ENCODE peak calls at places on chromosome 15, in nine cellular contexts. K is pancreas; B is hepatocyte; E is HCT116; D is AG04450; I is CD8-positive, alpha-beta T cell; R is RWPE2; J is spleen; H is suprapubic skin. Y is an unnamed sample.

GRCh38 chr15:67458449-67458848 is 62.5 kb upstream of the C15orf61 start:
- DNase-seq in K (no peak), B (no peak), E (no peak), D (no peak), I (no peak), R (no peak), J (no peak), H (no peak), Y (no peak)

GRCh38 chr15:97168704-97169475 is 791.6 kb upstream of the ARRDC4 start:
- DNase-seq in K (no peak), B (no peak), E (no peak), D (no peak), I (no peak), R (no peak), J (no peak), H (no peak), Y (no peak)

GRCh38 chr15:43214592-43215295 is 6.1 kb downstream of the EPB42 start:
- DNase-seq in K (no peak), B (no peak), E (no peak), D (no peak), I (no peak), R (peak), J (no peak), H (peak), Y (no peak)

GRCh38 chr15:31464216-31465082 is 137.8 kb downstream of the KLF13 start:
- DNase-seq in K (no peak), B (no peak), E (no peak), D (no peak), I (no peak), R (peak), J (peak), H (peak), Y (peak)

GRCh38 chr15:74725845-74726773 is 781 bp upstream of the CYP1A1 start:
- DNase-seq in K (peak), B (peak), E (no peak), D (no peak), I (no peak), R (no peak), J (peak), H (peak), Y (peak)

GRCh38 chr15:68553994-68554715 is 24.6 kb upstream of the CORO2B start:
- DNase-seq in K (peak), B (peak), E (peak), D (peak), I (no peak), R (peak), J (peak), H (no peak), Y (no peak)

GRCh38 chr15:31398677-31399260 is 72.1 kb downstream of the KLF13 start:
- DNase-seq in K (no peak), B (no peak), E (no peak), D (no peak), I (no peak), R (no peak), J (no peak), H (no peak), Y (no peak)

GRCh38 chr15:43880406-43881184 is 53.8 kb downstream of the WDR76 start:
- DNase-seq in K (no peak), B (no peak), E (no peak), D (no peak), I (no peak), R (peak), J (no peak), H (no peak), Y (no peak)

GRCh38 chr15:68930268-68931022 is at the start of gene SPESP1:
- DNase-seq in K (peak), B (no peak), E (no peak), D (peak), I (peak), R (peak), J (peak), H (peak), Y (peak)

GRCh38 chr15:43775411-43775965 is 1.3 kb downstream of the ELL3 start:
- DNase-seq in K (peak), B (peak), E (peak), D (no peak), I (no peak), R (peak), J (no peak), H (peak), Y (peak)

GRCh38 chr15:99435138-99435695 is 130.6 kb upstream of the MEF2A start:
- DNase-seq in K (peak), B (peak), E (no peak), D (no peak), I (no peak), R (peak), J (peak), H (no peak), Y (peak)

GRCh38 chr15:77871838-77872371 is 205.6 kb downstream of the TBC1D2B start:
- DNase-seq in K (no peak), B (no peak), E (no peak), D (no peak), I (no peak), R (peak), J (peak), H (no peak), Y (peak)

GRCh38 chr15:76024021-76024768 is 12.0 kb upstream of the NRG4 start:
- DNase-seq in K (peak), B (peak), E (no peak), D (no peak), I (no peak), R (no peak), J (no peak), H (no peak), Y (no peak)

GRCh38 chr15:59301527-59301926 is 71.1 kb downstream of the MYO1E start:
- DNase-seq in K (no peak), B (no peak), E (no peak), D (no peak), I (no peak), R (no peak), J (no peak), H (no peak), Y (no peak)

GRCh38 chr15:100737214-100737613 is 134.8 kb downstream of the ASB7 start:
- DNase-seq in K (no peak), B (no peak), E (no peak), D (no peak), I (no peak), R (no peak), J (no peak), H (no peak), Y (peak)

GRCh38 chr15:60787737-60788513 is 309.0 kb upstream of the ICE2 start:
- DNase-seq in K (no peak), B (no peak), E (no peak), D (no peak), I (no peak), R (no peak), J (no peak), H (no peak), Y (no peak)

GRCh38 chr15:99574048-99574447 is 8.3 kb downstream of the MEF2A start:
- DNase-seq in K (no peak), B (no peak), E (no peak), D (no peak), I (no peak), R (no peak), J (no peak), H (no peak), Y (no peak)

GRCh38 chr15:63447277-63447676 is 57.1 kb upstream of the USP3 start:
- DNase-seq in K (no peak), B (no peak), E (no peak), D (no peak), I (no peak), R (peak), J (no peak), H (no peak), Y (no peak)

GRCh38 chr15:74906193-74906449 is 530 bp downstream of the FAM219B start:
- DNase-seq in K (peak), B (peak), E (no peak), D (no peak), I (no peak), R (no peak), J (no peak), H (peak), Y (no peak)

GRCh38 chr15:67296188-67296587 is 41.6 kb downstream of the IQCH start:
- DNase-seq in K (no peak), B (no peak), E (no peak), D (no peak), I (no peak), R (no peak), J (no peak), H (no peak), Y (no peak)

GRCh38 chr15:27869697-27870281 is 229.3 kb downstream of the OCA2 start:
- DNase-seq in K (no peak), B (no peak), E (no peak), D (no peak), I (no peak), R (no peak), J (no peak), H (no peak), Y (no peak)

DNA sequence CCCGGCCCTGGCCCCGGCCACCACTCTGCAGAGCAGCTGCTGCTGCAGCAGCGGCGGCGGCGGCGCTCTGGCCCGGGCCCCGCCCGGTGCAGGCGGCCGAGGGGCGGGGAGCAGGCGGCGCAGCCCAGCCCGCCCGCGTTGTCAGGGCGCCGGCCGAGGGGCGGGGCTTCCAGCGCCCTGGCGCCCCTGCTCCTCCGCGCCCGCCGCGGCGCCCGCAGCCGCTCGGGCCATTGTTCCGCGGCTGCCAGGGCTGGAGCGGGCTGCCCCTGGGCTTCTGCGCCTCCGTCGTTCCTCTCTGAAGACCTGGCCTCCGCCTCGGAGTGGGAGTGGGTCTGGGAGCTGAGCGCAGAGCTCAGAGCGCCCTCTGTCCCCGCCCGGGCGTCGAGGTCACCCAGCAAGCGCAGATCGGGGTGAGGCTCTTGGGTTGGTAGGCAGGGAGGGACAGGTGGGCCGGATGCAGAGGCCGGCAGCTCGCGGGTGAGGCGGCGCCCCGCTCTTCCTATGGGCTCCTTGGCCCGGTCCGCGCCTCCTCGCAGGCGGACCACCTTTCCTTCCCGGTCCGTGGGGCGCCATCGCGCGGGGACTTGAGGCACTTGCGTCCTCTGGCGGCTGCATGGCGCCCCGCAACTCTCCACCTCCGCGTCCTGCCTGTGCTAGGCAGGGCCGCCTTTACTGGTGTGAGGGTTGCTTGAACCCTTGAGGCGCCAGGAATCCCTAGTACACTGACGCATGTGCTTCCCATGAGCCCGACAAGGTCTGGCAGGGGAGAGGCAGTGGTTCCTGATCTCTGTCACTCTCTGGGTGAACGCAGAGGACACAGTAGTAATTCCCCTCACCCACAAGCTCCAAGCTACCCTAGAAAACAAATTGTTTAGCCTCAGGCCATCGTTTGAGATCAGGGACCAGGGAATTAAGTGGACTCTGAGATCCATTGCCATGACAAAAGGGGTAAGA is at the start of gene LPCAT4:
- DNase-seq in K (peak), B (peak), E (peak), D (peak), I (peak), R (peak), J (peak), H (peak), Y (peak)
- TF ChIP-seq CTCF in K (peak), B (peak), E (peak), D (peak), I (peak), R (peak), J (peak), H (peak), Y (peak)

DNA sequence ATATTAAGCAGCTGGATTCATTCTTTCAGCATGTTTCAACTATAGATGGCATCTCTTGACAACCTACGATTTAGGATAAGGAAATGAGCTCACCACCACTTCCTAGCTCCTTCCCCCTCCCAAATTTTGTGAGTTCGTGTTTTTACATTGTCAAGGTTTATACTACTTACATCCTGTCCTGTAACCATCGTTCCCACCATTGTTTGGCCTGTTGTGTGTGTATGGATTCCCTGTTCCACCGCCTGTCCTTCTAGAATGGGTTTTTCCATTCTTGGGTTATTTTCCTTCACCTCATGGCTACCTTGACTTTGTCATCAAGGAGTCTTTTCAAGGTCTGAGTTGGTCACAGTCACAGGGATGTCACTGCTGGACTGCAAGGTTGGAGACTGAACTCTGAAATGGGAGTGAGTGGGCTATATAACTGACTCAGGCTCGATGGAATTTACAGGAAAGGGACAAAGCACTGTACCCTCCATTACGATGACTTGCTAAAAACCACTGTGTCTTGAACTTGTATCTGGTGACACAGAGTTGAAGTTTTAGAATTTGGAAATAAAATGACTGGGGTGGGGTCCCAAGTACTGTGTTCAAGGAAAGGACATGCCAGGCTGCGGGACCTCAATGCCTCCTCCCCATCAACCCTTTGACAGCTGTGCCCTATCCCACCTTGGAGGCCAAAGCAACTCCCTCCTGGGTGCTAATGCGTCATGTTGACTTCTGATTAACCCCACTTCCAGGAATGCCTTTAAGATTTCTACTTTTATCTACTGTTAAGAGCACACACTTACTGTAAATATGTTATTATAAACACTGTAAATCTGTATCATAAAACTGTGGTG is 66.8 kb upstream of the BLM start:
- DNase-seq in K (no peak), B (no peak), E (no peak), D (no peak), I (no peak), R (no peak), J (no peak), H (no peak), Y (no peak)
- H3K27ac ChIP-seq in K (no peak), B (no peak), E (no peak), D (peak), I (no peak), R (no peak), J (peak), H (no peak), Y (peak)

GRCh38 chr15:45128971-45129639 is 574 bp downstream of the DUOXA1 start:
- DNase-seq in K (no peak), B (no peak), E (no peak), D (no peak), I (no peak), R (peak), J (no peak), H (no peak), Y (peak)

GRCh38 chr15:45130291-45131000 is 652 bp downstream of the DUOX1 start:
- DNase-seq in K (no peak), B (no peak), E (no peak), D (no peak), I (no peak), R (no peak), J (no peak), H (no peak), Y (peak)

GRCh38 chr15:45129651-45130129 is at the start of the genes DUOX1 and DUOXA1:
- DNase-seq in K (no peak), B (peak), E (peak), D (no peak), I (no peak), R (peak), J (peak), H (no peak), Y (peak)

GRCh38 chr15:45123397-45123796 is 6.3 kb downstream of the DUOXA1 start:
- DNase-seq in K (no peak), B (no peak), E (no peak), D (no peak), I (no peak), R (no peak), J (no peak), H (no peak), Y (peak)

DNA sequence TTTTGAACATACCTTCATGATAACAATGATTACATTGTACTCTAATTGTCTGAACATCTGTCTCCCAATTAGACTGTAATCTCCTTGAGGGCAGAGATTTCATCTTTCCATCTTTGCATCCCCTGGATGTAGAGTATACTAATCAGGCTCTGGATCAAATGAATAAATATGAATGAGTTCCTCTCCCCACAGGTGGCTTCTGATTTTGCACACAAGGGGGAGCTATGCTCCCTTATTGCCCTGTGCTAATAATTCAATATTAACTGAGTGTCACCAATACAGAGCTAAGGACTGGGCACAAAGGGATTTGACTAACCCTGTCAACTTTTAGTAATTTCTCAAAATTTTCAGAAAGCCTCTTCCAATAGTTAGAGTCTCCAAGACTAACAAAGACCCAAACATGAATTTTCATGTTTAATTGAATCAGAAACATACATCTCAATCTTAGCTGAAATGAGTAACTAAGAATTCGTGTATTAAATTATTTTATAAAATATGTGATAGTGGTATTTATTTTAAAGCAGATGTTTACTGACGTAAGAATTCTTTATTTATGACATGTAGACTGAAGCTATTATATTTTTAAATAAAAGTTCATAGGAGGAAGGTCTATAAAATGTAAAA is 3.0 kb downstream of the DUOXA1 start:
- DNase-seq in K (no peak), B (no peak), E (peak), D (no peak), I (no peak), R (no peak), J (no peak), H (no peak), Y (peak)
- TF ChIP-seq CTCF in K (peak), B (peak), E (peak), D (peak), I (peak), R (peak), J (peak), H (peak), Y (peak)

GRCh38 chr15:86229966-86230365 is 150.3 kb downstream of the AGBL1 start:
- DNase-seq in K (no peak), B (no peak), E (no peak), D (no peak), I (no peak), R (no peak), J (no peak), H (no peak), Y (no peak)

GRCh38 chr15:86231864-86232801 is 152.5 kb downstream of the AGBL1 start:
- DNase-seq in K (peak), B (peak), E (no peak), D (no peak), I (no peak), R (peak), J (no peak), H (no peak), Y (no peak)

GRCh38 chr15:86229306-86229705 is 149.6 kb downstream of the AGBL1 start:
- DNase-seq in K (no peak), B (no peak), E (no peak), D (no peak), I (no peak), R (no peak), J (no peak), H (no peak), Y (no peak)
- H3K27ac ChIP-seq in K (no peak), B (no peak), E (no peak), D (no peak), I (no peak), R (no peak), J (no peak), H (no peak), Y (no peak)

GRCh38 chr15:91852741-91853500 is 587 bp upstream of the SLCO3A1 start:
- DNase-seq in K (peak), B (peak), E (no peak), D (no peak), I (peak), R (peak), J (peak), H (peak), Y (peak)
- TF ChIP-seq CTCF in K (peak), B (peak), E (peak), D (peak), I (peak), R (peak), J (peak), H (peak), Y (peak)

DNA sequence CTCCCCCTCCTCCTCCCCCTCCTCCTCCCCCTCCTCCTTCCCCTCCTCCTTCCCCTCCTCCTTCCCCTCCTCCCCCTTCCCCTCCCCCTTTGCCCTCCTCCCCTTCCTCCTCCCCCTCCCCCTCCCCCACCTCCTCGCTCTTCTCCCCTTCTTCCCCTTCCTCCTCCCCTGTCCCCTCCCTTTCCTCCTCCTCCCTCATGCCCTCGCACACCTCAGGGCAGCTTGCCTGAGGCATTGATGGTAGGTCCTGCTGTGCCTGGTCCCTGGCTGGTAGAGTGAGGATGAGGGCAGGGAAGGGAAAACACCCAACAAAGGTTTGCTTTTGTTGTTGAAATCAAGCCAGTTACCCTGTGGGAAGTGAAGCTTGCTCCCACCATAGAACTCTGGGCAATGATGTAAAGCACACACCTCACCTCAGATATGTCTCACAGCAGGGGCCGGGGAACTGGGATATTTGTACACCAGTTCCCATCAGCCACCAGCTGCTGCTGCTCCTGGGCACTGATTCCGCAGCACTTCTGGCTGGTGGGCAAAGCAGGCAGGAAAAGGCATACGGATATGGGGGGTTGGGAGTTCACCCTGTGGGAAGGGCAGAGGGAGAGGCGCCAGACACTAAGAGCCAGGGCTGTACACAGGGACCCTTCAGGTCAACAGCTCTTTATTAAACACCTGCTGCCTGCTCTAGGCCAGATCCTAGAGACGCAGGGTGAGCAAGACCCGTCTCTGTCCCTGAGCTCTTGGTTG is 13.8 kb downstream of the ISG20 start:
- DNase-seq in K (no peak), B (no peak), E (no peak), D (no peak), I (no peak), R (peak), J (peak), H (peak), Y (no peak)
- H3K27ac ChIP-seq in K (no peak), B (no peak), E (no peak), D (no peak), I (no peak), R (peak), J (peak), H (no peak), Y (no peak)

Y was measured in upper lobe of right lung.